ENCODE peak calls at places on chromosomes 2 and 18, in eight cellular contexts. J, D, Y, U, W, X, F and V are unnamed samples.

GRCh38 chr18:48564139-48564538 is 25.3 kb downstream of the CTIF start:
- DNase-seq in J (no peak), F (no peak), D (no peak), Y (no peak), X (no peak), U (no peak), W (no peak), V (no peak)

GRCh38 chr2:227479865-227480475 is 8.0 kb downstream of the AGFG1 start:
- DNase-seq in D (no peak), X (no peak), J (peak; percentile 45), F (no peak), W (no peak), Y (no peak), U (no peak), V (no peak)

GRCh38 chr18:887716-888115 is 17.0 kb upstream of the ADCYAP1 start:
- DNase-seq in F (no peak), J (no peak), U (no peak), X (no peak), W (no peak), D (no peak), Y (no peak), V (no peak)

GRCh38 chr2:59684101-59684770 is 869.2 kb downstream of the BCL11A start:
- DNase-seq in F (no peak), J (no peak), X (no peak), U (peak; percentile 2), Y (no peak), D (no peak), W (no peak), V (no peak)

GRCh38 chr18:63730788-63731187 is 28.0 kb downstream of the SERPINB11 start:
- DNase-seq in F (no peak), Y (no peak), U (peak; percentile 32), J (no peak), X (no peak), D (no peak), W (no peak), V (no peak)

GRCh38 chr2:170573660-170574059 is 141.5 kb upstream of the SP5 start:
- DNase-seq in D (no peak), U (no peak), F (no peak), J (no peak), X (no peak), W (no peak), Y (no peak), V (no peak)

GRCh38 chr2:38876407-38876806 is 631 bp downstream of the MORN2 start:
- DNase-seq in J (no peak), X (no peak), W (no peak), U (peak; percentile 11), Y (no peak), F (no peak), D (no peak), V (no peak)

GRCh38 chr2:210553371-210553770 is 3.0 kb upstream of the CPS1 start:
- DNase-seq in X (no peak), F (peak; percentile 2), W (no peak), D (no peak), U (peak; percentile 41), Y (no peak), J (no peak), V (no peak)

GRCh38 chr2:226124548-226125011 is 675.0 kb downstream of the IRS1 start:
- DNase-seq in W (no peak), J (no peak), X (no peak), U (no peak), D (no peak), Y (no peak), F (no peak), V (no peak)

GRCh38 chr18:79519751-79520472 is 124.2 kb downstream of the NFATC1 start:
- DNase-seq in Y (peak; percentile 15), U (no peak), X (peak; percentile 42), W (no peak), D (peak; percentile 4), F (no peak), J (no peak), V (no peak)

GRCh38 chr2:10378189-10378588 is 69.9 kb downstream of the ODC1 start:
- DNase-seq in W (no peak), Y (no peak), U (no peak), X (peak; percentile 28), D (no peak), J (no peak), F (no peak), V (no peak)

GRCh38 chr2:124025896-124026295 is 809 bp downstream of the CNTNAP5 start:
- DNase-seq in Y (no peak), X (no peak), F (no peak), D (no peak), W (peak; percentile 8), J (no peak), U (no peak), V (no peak)

GRCh38 chr18:9218052-9218451 is 81.5 kb downstream of the ANKRD12 start:
- DNase-seq in F (no peak), J (no peak), D (no peak), Y (no peak), X (no peak), W (no peak), U (no peak), V (no peak)